ENCODE peak calls at places on chromosomes 1 and 21, in five cellular contexts. T is spleen, L is sigmoid colon, R is cardiac fibroblast, F is AG09309. J is an unnamed sample.

GRCh38 chr1:109892476-109893368 is 17.9 kb upstream of the CSF1 start:
- DNase-seq in L (no peak), R (peak; percentile 18), F (no peak), T (peak; percentile 51), J (no peak)

GRCh38 chr21:42939581-42940413 is 14.4 kb upstream of the ERVH48-1 start:
- DNase-seq in F (peak; percentile 89), T (peak; percentile 23), R (peak; percentile 99), L (peak; percentile 95), J (peak; percentile 7)

GRCh38 chr1:4105300-4105880 is 205.3 kb upstream of the C1orf174 start:
- DNase-seq in R (no peak), T (peak; percentile 42), F (no peak), L (peak; percentile 46), J (peak; percentile 46)

GRCh38 chr21:18832950-18833349 is 429.4 kb upstream of the TMPRSS15 start:
- DNase-seq in F (no peak), L (no peak), T (no peak), R (peak; percentile 33), J (no peak)

GRCh38 chr1:32335951-32336867 is at the start of gene MARCKSL1:
- DNase-seq in R (peak; percentile 61), L (peak; percentile 91), T (peak; percentile 97), F (no peak), J (peak; percentile 87)

GRCh38 chr1:13435456-13435855 is 25.2 kb downstream of the PRAMEF20 start:
- DNase-seq in R (no peak), F (no peak), T (no peak), L (no peak), J (no peak)

GRCh38 chr21:26117324-26117971 is 53.1 kb downstream of the APP start:
- DNase-seq in R (no peak), F (no peak), T (no peak), L (no peak), J (no peak)

GRCh38 chr21:30408782-30409494 is 13.1 kb downstream of the KRTAP13-1 start:
- DNase-seq in R (peak; percentile 72), F (no peak), L (no peak), T (no peak), J (peak; percentile 78)

GRCh38 chr1:116161877-116162390 is 50.7 kb downstream of the MAB21L3 start:
- DNase-seq in T (no peak), F (no peak), L (no peak), R (no peak), J (no peak)

GRCh38 chr1:39938856-39939255 is 16.1 kb upstream of the MFSD2A start:
- DNase-seq in T (no peak), L (no peak), R (no peak), F (no peak), J (no peak)

GRCh38 chr1:29688477-29689365 is 452.4 kb downstream of the PTPRU start:
- DNase-seq in R (peak; percentile 70), F (no peak), L (peak; percentile 22), T (no peak), J (peak; percentile 55)

GRCh38 chr1:178912597-178912996 is 41.7 kb upstream of the ANGPTL1 start:
- DNase-seq in T (no peak), L (no peak), F (no peak), R (no peak), J (no peak)

GRCh38 chr1:218211241-218211640 is 73.9 kb upstream of the RRP15 start:
- DNase-seq in F (no peak), R (peak; percentile 46), T (no peak), L (no peak), J (no peak)

GRCh38 chr21:30831194-30831765 is 1.7 kb upstream of the KRTAP7-1 start:
- DNase-seq in T (no peak), L (no peak), F (no peak), R (peak; percentile 22), J (no peak)

GRCh38 chr1:234605983-234606730 is 3.8 kb downstream of the IRF2BP2 start:
- DNase-seq in R (peak; percentile 66), T (peak; percentile 86), F (no peak), L (no peak), J (no peak)

GRCh38 chr1:5273280-5274003 is 619.0 kb downstream of the AJAP1 start:
- DNase-seq in R (no peak), F (no peak), L (peak; percentile 12), T (peak; percentile 21), J (no peak)

GRCh38 chr1:29398431-29398830 is 162.1 kb downstream of the PTPRU start:
- DNase-seq in R (peak; percentile 5), F (no peak), T (no peak), L (no peak), J (no peak)

GRCh38 chr1:180098242-180098995 is 56.2 kb upstream of the QSOX1 start:
- DNase-seq in R (peak; percentile 89), L (peak; percentile 79), F (peak; percentile 79), T (no peak), J (no peak)

GRCh38 chr1:156462954-156463795 is 37.4 kb downstream of the MEF2D start:
- DNase-seq in L (no peak), T (no peak), F (no peak), R (no peak), J (no peak)

GRCh38 chr1:35809156-35810095 is 1.6 kb downstream of the AGO4 start:
- DNase-seq in L (no peak), F (no peak), R (peak; percentile 5), T (no peak), J (no peak)

GRCh38 chr1:35810096-35810860 is 2.5 kb downstream of the AGO4 start:
- DNase-seq in R (peak; percentile 46), T (no peak), L (no peak), F (no peak), J (no peak)

GRCh38 chr1:35808376-35809155 is 750 bp downstream of the AGO4 start:
- DNase-seq in T (peak; percentile 90), R (peak; percentile 26), F (no peak), L (peak; percentile 64), J (peak; percentile 76)

GRCh38 chr1:35807614-35808375 is at the start of gene AGO4:
- DNase-seq in R (peak; percentile 62), T (peak; percentile 92), F (no peak), L (peak; percentile 74), J (peak; percentile 87)
- TF ChIP-seq CTCF in R (no peak), T (no peak), F (no peak), L (no peak), J (no peak)

GRCh38 chr1:48450505-48450904 is 21.5 kb downstream of the SPATA6 start:
- DNase-seq in R (peak; percentile 25), L (no peak), T (no peak), F (no peak), J (no peak)
- TF ChIP-seq CTCF in R (peak; percentile 35), L (no peak), T (no peak), F (peak; percentile 22), J (peak; percentile 25)

GRCh38 chr1:207828485-207829158 is 76.8 kb downstream of the CD46 start:
- DNase-seq in R (peak; percentile 94), F (peak; percentile 74), L (peak; percentile 91), T (no peak), J (peak; percentile 85)
- TF ChIP-seq CTCF in R (peak; percentile 88), F (peak; percentile 87), L (peak; percentile 91), T (peak; percentile 87), J (peak; percentile 91)

DNA sequence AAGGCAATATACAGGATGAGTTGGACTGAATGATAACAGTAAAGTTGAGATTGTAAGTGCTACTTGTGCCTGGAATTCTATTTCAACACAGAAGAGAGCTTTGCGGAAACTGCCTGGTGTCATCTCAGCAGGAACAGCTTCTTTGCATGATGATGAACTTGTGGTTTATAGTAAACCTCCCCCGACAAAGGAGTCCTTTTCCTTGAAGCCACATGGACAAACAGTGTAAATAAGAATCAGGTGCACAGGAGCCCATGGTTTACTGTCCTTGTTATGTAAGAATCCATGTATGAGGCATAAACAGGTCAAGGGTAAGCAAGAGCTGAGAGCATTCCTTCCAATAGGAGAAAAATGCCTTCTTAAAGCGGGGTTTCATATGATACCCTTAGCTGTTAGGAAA is 66.2 kb downstream of the PCNX2 start:
- DNase-seq in R (no peak), L (no peak), F (peak; percentile 11), T (no peak), J (no peak)
- TF ChIP-seq CTCF in R (no peak), L (no peak), F (no peak), T (no peak), J (no peak)

DNA sequence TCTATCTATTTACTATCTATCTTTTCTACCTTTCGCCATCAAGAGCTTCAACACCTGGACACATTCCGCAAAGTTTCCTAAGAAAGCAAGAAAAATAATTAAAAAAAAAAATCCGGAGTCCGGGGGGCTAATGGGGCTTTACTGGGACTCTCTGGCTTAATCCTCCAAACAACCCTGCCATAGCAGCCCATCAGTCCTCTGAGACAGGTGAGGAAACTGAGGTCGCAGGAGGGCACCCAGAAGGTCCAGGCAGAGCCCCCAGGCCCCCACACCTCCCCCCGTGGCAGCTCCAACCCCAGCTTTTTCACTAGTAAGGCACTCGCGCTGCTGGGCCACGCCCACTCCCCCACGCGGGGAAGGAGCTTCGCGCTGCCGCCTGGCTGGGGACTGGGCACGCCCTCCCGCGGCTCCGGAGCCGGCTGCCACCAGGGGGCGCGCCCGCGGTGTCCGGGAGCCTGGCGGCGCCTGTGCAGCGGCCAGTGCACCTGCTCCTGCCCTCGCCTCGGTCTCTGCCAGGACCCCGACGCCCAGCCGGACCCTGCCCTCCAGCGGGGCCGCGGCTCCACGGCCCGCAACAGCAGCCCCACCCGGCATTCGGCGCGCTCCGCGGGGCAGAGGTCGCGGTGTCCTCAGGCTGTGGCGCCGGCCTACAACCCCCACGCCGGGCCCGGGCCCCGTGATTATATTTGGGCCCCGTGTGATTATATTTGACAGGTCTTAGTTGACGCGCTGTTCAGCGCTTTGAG is 54.1 kb upstream of the SAMD11 start:
- DNase-seq in T (peak; percentile 96), L (peak; percentile 77), F (no peak), R (peak; percentile 35), J (peak; percentile 90)
- TF ChIP-seq CTCF in T (peak; percentile 9), L (peak; percentile 95), F (peak; percentile 26), R (peak; percentile 11), J (peak; percentile 77)

J was measured in upper lobe of right lung.